ENCODE peak calls at places on chromosome 2, in nine cellular contexts. Z is GM12891, S is vagina, Y is sigmoid colon, K is HepG2, R is HCT116, U is H1, W is transverse colon, E is K562. O is an unnamed sample.

GRCh38 chr2:70703900-70704549 is 64.0 kb downstream of the ADD2 start:
- DNase-seq in Y (peak), R (no peak), E (peak), K (no peak), Z (no peak), U (no peak), W (no peak), S (peak), O (no peak)

GRCh38 chr2:161101406-161101805 is 58.8 kb upstream of the TANK start:
- DNase-seq in E (no peak), S (no peak), W (no peak), Y (no peak), U (no peak), R (no peak), K (no peak), Z (no peak), O (no peak)

GRCh38 chr2:148914463-148914862 is 39.4 kb downstream of the KIF5C start:
- DNase-seq in U (no peak), Y (no peak), W (no peak), S (no peak), R (no peak), K (no peak), Z (no peak), E (no peak), O (no peak)

GRCh38 chr2:240868286-240869108 is at the start of gene AGXT:
- DNase-seq in E (no peak), Z (no peak), Y (peak), K (peak), S (no peak), U (no peak), W (peak), R (no peak), O (no peak)

GRCh38 chr2:72543527-72544216 is 282.2 kb downstream of the EXOC6B start:
- DNase-seq in S (no peak), Y (no peak), Z (no peak), W (no peak), K (no peak), U (no peak), R (no peak), E (peak), O (no peak)

GRCh38 chr2:42970151-42970550 is 177.8 kb upstream of the HAAO start:
- DNase-seq in K (no peak), U (no peak), E (no peak), Y (no peak), S (no peak), R (no peak), W (no peak), Z (no peak), O (no peak)

GRCh38 chr2:96873651-96874096 is 3.8 kb upstream of the SEMA4C start:
- DNase-seq in E (peak), S (no peak), W (peak), U (no peak), Z (no peak), Y (peak), R (no peak), K (no peak), O (no peak)

GRCh38 chr2:179443175-179443574 is 178.5 kb upstream of the SESTD1 start:
- DNase-seq in K (no peak), S (no peak), Z (no peak), R (no peak), W (no peak), Y (no peak), E (no peak), U (peak), O (peak)

GRCh38 chr2:231930601-231931281 is 4.5 kb upstream of the NPPC start:
- DNase-seq in Y (peak), K (no peak), R (no peak), Z (no peak), U (no peak), W (no peak), E (no peak), S (peak), O (no peak)

GRCh38 chr2:173952267-173953046 is 12.7 kb downstream of the SP3 start:
- DNase-seq in Y (no peak), S (no peak), U (no peak), Z (no peak), R (no peak), W (no peak), E (no peak), K (no peak), O (no peak)

GRCh38 chr2:39487398-39488250 is 50.5 kb upstream of the MAP4K3 start:
- DNase-seq in K (no peak), E (no peak), S (no peak), Z (no peak), R (no peak), W (no peak), Y (no peak), U (no peak), O (no peak)

GRCh38 chr2:70959851-70960832 is 18.3 kb upstream of the ANKRD53 start:
- DNase-seq in Y (no peak), K (no peak), E (no peak), W (no peak), R (no peak), S (peak), Z (no peak), U (no peak), O (peak)

GRCh38 chr2:241063587-241063986 is 38.5 kb downstream of the MTERF4 start:
- DNase-seq in K (no peak), U (no peak), E (no peak), W (no peak), Z (no peak), Y (no peak), S (no peak), R (no peak), O (peak)

GRCh38 chr2:185127412-185127811 is 529.1 kb downstream of the ZNF804A start:
- DNase-seq in S (no peak), U (no peak), K (no peak), R (no peak), E (no peak), Z (no peak), Y (no peak), W (no peak), O (no peak)

GRCh38 chr2:233124449-233125080 is 64.4 kb downstream of the INPP5D start:
- DNase-seq in E (no peak), Z (peak), Y (no peak), W (peak), R (no peak), K (no peak), U (no peak), S (no peak), O (no peak)

GRCh38 chr2:37652199-37652640 is 19.2 kb downstream of the CDC42EP3 start:
- DNase-seq in Z (no peak), Y (no peak), E (no peak), W (no peak), U (no peak), K (no peak), S (no peak), R (peak), O (no peak)

GRCh38 chr2:71388214-71388613 is 56.6 kb downstream of the ZNF638 start:
- DNase-seq in S (no peak), U (no peak), W (no peak), Z (no peak), R (no peak), Y (no peak), K (no peak), E (no peak), O (no peak)

GRCh38 chr2:238042849-238043584 is 17.8 kb upstream of the SCLY start:
- DNase-seq in K (no peak), W (no peak), Y (no peak), E (no peak), R (no peak), S (no peak), U (no peak), Z (no peak), O (no peak)

GRCh38 chr2:20231632-20232031 is 6.7 kb upstream of the SDC1 start:
- DNase-seq in S (peak), Y (no peak), E (no peak), U (peak), Z (no peak), K (peak), W (peak), R (peak), O (no peak)

GRCh38 chr2:127463155-127463991 is 45.1 kb downstream of the PROC start:
- DNase-seq in Y (no peak), E (no peak), W (no peak), R (no peak), S (no peak), K (no peak), U (no peak), Z (no peak), O (no peak)

GRCh38 chr2:214543386-214543955 is 132.6 kb downstream of the VWC2L start:
- DNase-seq in Y (no peak), Z (no peak), U (no peak), S (no peak), R (no peak), K (no peak), E (no peak), W (no peak), O (no peak)

GRCh38 chr2:134706587-134707329 is 12.0 kb downstream of the TMEM163 start:
- DNase-seq in Y (no peak), Z (no peak), R (no peak), W (no peak), K (peak), U (no peak), E (peak), S (no peak), O (no peak)

GRCh38 chr2:108858894-108859293 is 72.3 kb downstream of the CCDC138 start:
- DNase-seq in R (no peak), K (no peak), Y (no peak), E (no peak), W (no peak), U (no peak), S (no peak), Z (no peak), O (no peak)

GRCh38 chr2:221911890-221912289 is 339.8 kb upstream of the EPHA4 start:
- DNase-seq in Y (no peak), Z (no peak), S (no peak), E (no peak), R (no peak), U (no peak), W (no peak), K (no peak), O (no peak)

GRCh38 chr2:189411860-189412259 is 29.4 kb upstream of the WDR75 start:
- DNase-seq in E (no peak), S (no peak), R (no peak), Y (peak), U (no peak), W (no peak), Z (no peak), K (no peak), O (no peak)
- TF ChIP-seq POLR2AphosphoS5 in E (no peak), S (peak), R (no peak), Y (peak), U (no peak), W (peak), Z (no peak), K (no peak), O (peak)

DNA sequence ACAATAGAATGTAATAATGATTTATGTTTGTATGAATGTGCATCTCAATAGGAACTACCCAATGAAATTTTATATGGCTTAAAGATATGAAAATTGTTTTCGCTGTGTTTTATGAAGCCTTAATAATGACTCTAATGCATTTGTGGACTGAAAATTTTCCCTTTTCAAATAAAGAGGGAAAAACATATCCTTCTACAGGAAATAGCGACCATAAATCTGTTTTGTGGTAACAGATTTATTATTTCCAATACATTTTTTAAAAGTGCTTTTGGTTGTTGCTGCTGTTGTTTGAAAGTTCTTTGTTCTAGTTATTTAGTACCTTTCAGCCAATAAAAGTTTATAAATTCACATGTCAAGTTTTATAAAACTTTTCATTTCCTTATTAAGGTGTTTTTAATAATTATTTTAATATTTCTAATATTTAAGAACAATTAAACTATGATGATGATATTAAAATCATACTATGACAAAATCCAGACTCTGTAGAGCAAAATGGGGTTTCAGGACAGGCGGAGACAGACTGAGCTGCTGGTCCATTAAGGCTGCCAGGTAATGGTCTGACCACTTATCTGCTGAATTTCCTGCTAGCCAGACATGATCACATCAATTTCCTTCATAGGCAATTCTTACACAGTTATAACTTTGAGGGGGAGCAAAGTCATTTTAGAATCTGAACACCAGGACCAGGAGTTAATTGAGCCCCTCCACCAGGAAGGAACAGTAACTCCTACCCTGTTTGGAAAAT is 65.7 kb upstream of the NEUROD1 start:
- DNase-seq in Z (no peak), S (no peak), Y (no peak), R (no peak), W (no peak), K (no peak), E (no peak), U (no peak), O (no peak)
- TF ChIP-seq POLR2AphosphoS5 in Z (no peak), S (no peak), Y (no peak), R (no peak), W (no peak), K (no peak), E (no peak), U (no peak), O (no peak)

GRCh38 chr2:66494708-66495107 is 59.8 kb downstream of the MEIS1 start:
- DNase-seq in W (peak), Z (no peak), U (no peak), E (peak), K (peak), Y (peak), R (no peak), S (no peak), O (no peak)
- TF ChIP-seq POLR2AphosphoS5 in W (no peak), Z (no peak), U (no peak), E (no peak), K (no peak), Y (peak), R (no peak), S (no peak), O (peak)

GRCh38 chr2:3277050-3277747 is 100.4 kb downstream of the EIPR1 start:
- DNase-seq in W (no peak), S (no peak), Z (no peak), R (no peak), Y (peak), U (no peak), E (no peak), K (no peak), O (peak)
- TF ChIP-seq POLR2AphosphoS5 in W (no peak), S (no peak), Z (no peak), R (no peak), Y (no peak), U (no peak), E (no peak), K (no peak), O (no peak)

GRCh38 chr2:88126772-88127637 is 857 bp downstream of the FABP1 start:
- DNase-seq in U (no peak), Z (no peak), S (no peak), W (peak), Y (no peak), R (no peak), K (no peak), E (no peak), O (no peak)
- TF ChIP-seq POLR2AphosphoS5 in U (no peak), Z (no peak), S (no peak), W (no peak), Y (no peak), R (no peak), K (peak), E (no peak), O (no peak)

GRCh38 chr2:207929923-207930322 is 95.4 kb downstream of the PLEKHM3 start:
- DNase-seq in E (no peak), K (no peak), Z (no peak), R (no peak), W (peak), U (no peak), S (no peak), Y (no peak), O (no peak)
- TF ChIP-seq POLR2AphosphoS5 in E (no peak), K (no peak), Z (no peak), R (no peak), W (peak), U (no peak), S (no peak), Y (peak), O (no peak)

DNA sequence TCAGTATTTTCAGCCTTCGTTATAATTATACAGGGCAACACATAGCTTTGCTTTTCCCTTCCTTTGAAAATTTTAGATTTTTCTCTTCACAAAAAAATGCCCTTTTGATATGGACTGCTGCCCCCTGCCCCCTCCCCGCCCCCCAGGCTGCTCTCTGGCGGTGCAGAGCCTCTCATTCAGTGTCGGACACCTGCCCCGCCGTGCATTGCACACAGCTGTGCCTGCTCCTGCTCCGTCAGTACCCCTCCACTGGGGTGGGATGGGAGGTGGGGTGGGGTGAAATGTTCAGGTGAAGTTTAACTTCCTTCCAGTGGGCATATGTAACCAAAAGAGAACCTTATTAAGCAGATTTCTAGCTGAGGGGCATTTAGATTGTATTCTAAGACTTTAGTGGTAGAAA is 148.0 kb downstream of the CCDC85A start:
- DNase-seq in E (no peak), U (no peak), K (no peak), S (no peak), W (no peak), Z (no peak), R (no peak), Y (no peak), O (peak)
- TF ChIP-seq POLR2AphosphoS5 in E (no peak), U (no peak), K (no peak), S (no peak), W (no peak), Z (no peak), R (no peak), Y (no peak), O (no peak)

GRCh38 chr2:74576830-74577229 is 22.3 kb downstream of the DOK1 start:
- DNase-seq in E (no peak), Z (no peak), R (no peak), W (no peak), U (no peak), Y (peak), K (no peak), S (no peak), O (peak)
- TF ChIP-seq POLR2AphosphoS5 in E (no peak), Z (no peak), R (no peak), W (no peak), U (no peak), Y (no peak), K (no peak), S (no peak), O (peak)

GRCh38 chr2:10733980-10734379 is 12.6 kb downstream of the ATP6V1C2 start:
- DNase-seq in K (no peak), Z (no peak), W (no peak), S (no peak), R (no peak), Y (no peak), E (no peak), U (no peak), O (no peak)
- TF ChIP-seq POLR2AphosphoS5 in K (no peak), Z (no peak), W (no peak), S (no peak), R (no peak), Y (no peak), E (no peak), U (no peak), O (no peak)

O was measured in upper lobe of left lung.